ENCODE peak calls at places on chromosomes 4 and X, in five cellular contexts. O, I, V, J and S are unnamed samples.

GRCh38 chr4:8912089-8912455 is 40.4 kb upstream of the HMX1 start:
- DNase-seq in I (no peak), O (no peak), V (peak), J (peak), S (no peak)

GRCh38 chr4:133498149-133498548 is 349.1 kb downstream of the PCDH10 start:
- DNase-seq in O (no peak), V (no peak), J (no peak), I (no peak), S (no peak)

GRCh38 chrX:15686818-15687685 is 22.4 kb upstream of the CLTRN start:
- DNase-seq in J (peak), I (peak), O (peak), V (peak), S (no peak)

GRCh38 chrX:51641421-51642021 is 22.8 kb upstream of the CENPVL3 start:
- DNase-seq in I (peak), J (peak), O (peak), V (peak), S (peak)

GRCh38 chr4:83252782-83253405 is 31.7 kb downstream of the COQ2 start:
- DNase-seq in I (peak), O (peak), J (peak), V (peak), S (no peak)

GRCh38 chr4:57374866-57375595 is 264.8 kb upstream of the IGFBP7 start:
- DNase-seq in V (no peak), J (no peak), O (no peak), I (no peak), S (no peak)

GRCh38 chr4:153084939-153085630 is 119.2 kb upstream of the TRIM2 start:
- DNase-seq in J (peak), O (peak), I (peak), V (peak), S (no peak)

GRCh38 chr4:123438031-123438430 is 41.4 kb downstream of the SPRY1 start:
- DNase-seq in V (no peak), I (no peak), O (no peak), J (no peak), S (no peak)

GRCh38 chr4:126715067-126715466 is 917.7 kb upstream of the INTU start:
- DNase-seq in O (no peak), V (no peak), I (no peak), J (no peak), S (no peak)

GRCh38 chr4:56320293-56320692 is 67.0 kb downstream of the AASDH start:
- DNase-seq in V (no peak), J (no peak), O (no peak), I (no peak), S (no peak)

GRCh38 chr4:8844976-8845690 is 26.5 kb downstream of the HMX1 start:
- DNase-seq in J (no peak), V (peak), O (no peak), I (no peak), S (no peak)

GRCh38 chr4:102585329-102585728 is 84.2 kb downstream of the NFKB1 start:
- DNase-seq in J (no peak), O (no peak), I (no peak), V (no peak), S (no peak)

GRCh38 chr4:101790521-101791188 is at the start of gene BANK1:
- DNase-seq in O (peak), J (peak), V (peak), I (no peak), S (no peak)

GRCh38 chrX:39165185-39165584 is 363.9 kb downstream of the MID1IP1 start:
- DNase-seq in J (no peak), V (no peak), O (no peak), I (no peak), S (no peak)

GRCh38 chr4:137310593-137311490 is 221.5 kb downstream of the PCDH18 start:
- DNase-seq in O (no peak), I (no peak), V (no peak), J (no peak), S (peak)

GRCh38 chrX:768596-768995 is 138.0 kb downstream of the SHOX start:
- DNase-seq in J (no peak), I (no peak), O (no peak), V (no peak), S (no peak)

GRCh38 chr4:15003441-15003890 is 1.2 kb downstream of the CPEB2 start:
- DNase-seq in O (peak), I (peak), V (peak), J (peak), S (no peak)

GRCh38 chr4:94621491-94622080 is 136.2 kb upstream of the BMPR1B start:
- DNase-seq in V (peak), O (peak), I (no peak), J (peak), S (no peak)